ENCODE peak calls at places on chromosomes 3 and 15, in nine cellular contexts. Q, A, E, F, T, D, K, G and B are unnamed samples.

GRCh38 chr3:56086355-56086754 is 381.9 kb downstream of the ERC2 start:
- DNase-seq in Q (no peak), A (no peak), E (no peak), F (no peak), T (no peak), D (no peak), K (no peak), G (no peak), B (no peak)

GRCh38 chr15:30872341-30872748 is 31.4 kb upstream of the FAN1 start:
- DNase-seq in Q (no peak), A (no peak), E (no peak), F (no peak), T (no peak), D (no peak), K (no peak), G (no peak), B (no peak)

GRCh38 chr3:125146601-125147490 is 65.7 kb downstream of the SLC12A8 start:
- DNase-seq in Q (no peak), A (no peak), E (no peak), F (no peak), T (peak; percentile 73), D (no peak), K (no peak), G (peak; percentile 61), B (no peak)

GRCh38 chr3:65751123-65751700 is 287.5 kb downstream of the MAGI1 start:
- DNase-seq in Q (peak; percentile 16), A (peak; percentile 26), E (no peak), F (no peak), T (peak; percentile 52), D (no peak), K (peak; percentile 3), G (peak; percentile 42), B (peak; percentile 10)

GRCh38 chr15:92930061-92930460 is 29.9 kb downstream of the CHD2 start:
- DNase-seq in Q (no peak), A (no peak), E (no peak), F (no peak), T (no peak), D (no peak), K (no peak), G (no peak), B (no peak)

GRCh38 chr15:69648215-69648614 is 195.6 kb downstream of the RPLP1 start:
- DNase-seq in Q (no peak), A (no peak), E (no peak), F (no peak), T (no peak), D (no peak), K (no peak), G (no peak), B (no peak)

GRCh38 chr15:36731025-36731424 is 151.6 kb downstream of the CDIN1 start:
- DNase-seq in Q (no peak), A (no peak), E (no peak), F (no peak), T (no peak), D (no peak), K (no peak), G (no peak), B (no peak)

GRCh38 chr15:68995754-68996141 is 18.7 kb upstream of the NOX5 start:
- DNase-seq in Q (no peak), A (no peak), E (no peak), F (no peak), T (no peak), D (no peak), K (no peak), G (no peak), B (no peak)

GRCh38 chr3:48451270-48451669 is 4.7 kb downstream of the ATRIP start:
- DNase-seq in Q (no peak), A (no peak), E (no peak), F (no peak), T (no peak), D (no peak), K (no peak), G (no peak), B (no peak)

GRCh38 chr3:63967675-63968611 is 55.4 kb downstream of the PSMD6 start:
- DNase-seq in Q (no peak), A (peak; percentile 13), E (no peak), F (peak; percentile 22), T (peak; percentile 36), D (no peak), K (no peak), G (peak; percentile 56), B (no peak)

GRCh38 chr3:102481050-102481449 is 46.2 kb downstream of the ZPLD1 start:
- DNase-seq in Q (no peak), A (no peak), E (no peak), F (no peak), T (no peak), D (no peak), K (no peak), G (no peak), B (no peak)

GRCh38 chr3:140358696-140359095 is 319.2 kb upstream of the TRIM42 start:
- DNase-seq in Q (no peak), A (no peak), E (no peak), F (no peak), T (no peak), D (no peak), K (no peak), G (no peak), B (no peak)

GRCh38 chr3:82643948-82644347 is 882.5 kb upstream of the GBE1 start:
- DNase-seq in Q (peak; percentile 26), A (no peak), E (no peak), F (no peak), T (no peak), D (no peak), K (no peak), G (no peak), B (no peak)

GRCh38 chr15:22930782-22931484 is 49.2 kb downstream of the CYFIP1 start:
- DNase-seq in Q (no peak), A (no peak), E (peak; percentile 57), F (no peak), T (peak; percentile 74), D (no peak), K (no peak), G (peak; percentile 91), B (peak; percentile 55)

GRCh38 chr15:41788262-41788661 is 14.0 kb downstream of the MAPKBP1 start:
- DNase-seq in Q (no peak), A (no peak), E (no peak), F (no peak), T (no peak), D (no peak), K (no peak), G (no peak), B (no peak)

GRCh38 chr3:1469687-1470086 is 376.9 kb downstream of the CNTN6 start:
- DNase-seq in Q (no peak), A (no peak), E (no peak), F (no peak), T (no peak), D (no peak), K (no peak), G (no peak), B (no peak)

GRCh38 chr15:58241872-58242271 is 103.7 kb downstream of the AQP9 start:
- DNase-seq in Q (peak; percentile 44), A (no peak), E (no peak), F (no peak), T (no peak), D (no peak), K (no peak), G (no peak), B (no peak)

DNA sequence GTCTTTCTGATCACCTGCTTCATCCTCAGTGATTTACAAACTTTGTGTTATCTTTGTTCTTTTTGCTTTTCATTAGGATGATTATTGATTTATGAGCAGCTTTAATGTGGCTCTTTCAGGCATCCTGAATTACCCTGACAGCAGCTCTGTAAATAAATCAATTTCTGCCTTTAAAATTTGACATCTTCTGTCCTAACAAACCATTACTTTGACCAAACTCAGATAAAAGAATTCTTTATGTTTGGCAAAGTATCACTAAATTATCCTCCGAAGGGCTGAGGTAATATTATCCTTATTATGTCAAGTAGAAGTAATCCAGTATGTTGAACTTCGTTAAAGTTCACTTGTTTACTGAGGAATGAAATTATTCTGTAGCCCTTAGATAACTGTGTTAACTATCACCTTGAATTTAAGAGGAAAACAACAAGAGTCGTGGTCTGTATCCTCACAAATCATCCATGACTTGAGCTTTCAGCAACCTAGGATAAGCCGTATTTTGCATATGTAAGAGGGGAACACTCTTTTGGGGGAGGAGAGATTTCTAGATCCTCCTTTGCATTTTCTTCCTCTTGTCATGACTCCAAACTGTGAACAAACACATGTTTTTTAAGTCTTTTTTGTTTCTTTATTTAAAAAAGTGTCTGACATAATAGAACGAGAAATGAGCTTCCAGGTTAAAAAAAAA is 173.2 kb upstream of the STAC start:
- DNase-seq in Q (no peak), A (no peak), E (no peak), F (no peak), T (no peak), D (no peak), K (no peak), G (no peak), B (no peak)
- H3K27ac ChIP-seq in Q (no peak overlapping the region), A (no peak overlapping the region), E (no peak overlapping the region), F (no peak overlapping the region), T (no peak overlapping the region), D (no peak overlapping the region), K (no peak overlapping the region), G (no peak overlapping the region), B (no peak overlapping the region)

DNA sequence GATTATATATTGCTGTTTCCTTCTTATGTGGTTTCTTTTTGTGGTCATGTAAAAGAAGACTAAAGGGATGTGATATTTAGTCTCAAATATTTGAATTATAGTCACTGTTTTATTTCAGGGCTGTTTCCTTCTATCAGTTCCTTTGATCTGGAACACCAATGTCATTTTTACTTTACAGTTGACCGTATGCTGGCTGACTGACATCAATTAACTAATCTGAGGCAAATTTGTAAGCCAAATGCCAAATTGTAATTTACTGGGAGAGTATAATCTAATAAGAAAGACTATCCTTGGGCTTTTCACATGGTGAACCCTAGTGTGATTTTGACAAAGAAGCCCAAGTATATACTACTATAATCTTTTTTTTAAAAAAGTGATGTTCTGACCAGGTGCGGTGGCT is 87.6 kb downstream of the TMEM108 start:
- DNase-seq in Q (no peak), A (no peak), E (no peak), F (no peak), T (no peak), D (no peak), K (no peak), G (no peak), B (no peak)
- H3K4me3 ChIP-seq in Q (no peak overlapping the region), A (no peak overlapping the region), E (no peak overlapping the region), F (no peak overlapping the region), T (no peak overlapping the region), D (no peak overlapping the region), K (no peak overlapping the region), G (no peak overlapping the region), B (no peak overlapping the region)

GRCh38 chr3:183317271-183317670 is 64.2 kb downstream of the B3GNT5 start:
- DNase-seq in Q (no peak), A (no peak), E (no peak), F (no peak), T (no peak), D (no peak), K (no peak), G (no peak), B (no peak)
- TF ChIP-seq POLR2A in Q (no peak), A (no peak), E (no peak), F (no peak), T (no peak), D (no peak), K (no peak), G (no peak), B (no peak)

DNA sequence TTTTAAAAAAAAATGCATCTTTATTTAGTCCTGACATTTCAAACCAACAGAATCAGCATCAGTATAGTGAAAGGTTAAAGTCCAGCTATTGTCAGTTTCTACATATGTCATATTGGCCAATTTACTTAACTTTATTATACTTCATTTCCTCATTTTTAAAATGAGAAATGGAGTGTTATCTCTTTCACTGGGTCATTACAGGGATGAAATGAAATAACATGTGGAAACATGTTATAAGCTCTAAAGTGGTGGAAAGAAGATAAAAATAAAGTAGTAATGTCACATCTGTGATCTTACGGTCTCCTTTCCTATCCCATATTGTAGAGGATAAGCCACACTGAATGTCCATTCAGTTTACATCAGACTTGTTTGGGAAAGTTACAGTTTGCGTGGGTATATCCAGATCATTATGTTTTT is 780.1 kb downstream of the TUSC7 start:
- DNase-seq in Q (no peak), A (no peak), E (no peak), F (no peak), T (no peak), D (no peak), K (no peak), G (no peak), B (no peak)
- H3K27ac ChIP-seq in Q (no peak overlapping the region), A (no peak overlapping the region), E (no peak overlapping the region), F (no peak overlapping the region), T (no peak overlapping the region), D (no peak overlapping the region), K (no peak overlapping the region), G (no peak overlapping the region), B (no peak overlapping the region)